ENCODE peak calls at places on chromosome 20, in four cellular contexts. X is NCI-H526 treated with DMSO at 0.1 percent for 48 hours, G is aorta, N is GF-D8. E is an unnamed sample.
A peak's percentile ranks its signal among the peaks of the same experiment; 100 is the strongest.

GRCh38 chr20:34834459-34834893 is 9.0 kb upstream of the NCOA6 start:
- DNase-seq in X (peak; percentile 78), N (no peak), G (no peak), E (no peak)

GRCh38 chr20:15895560-15896084 is 677.6 kb downstream of the KIF16B start:
- DNase-seq in X (no peak), G (no peak), N (no peak), E (no peak)

GRCh38 chr20:58479666-58480454 is 35.3 kb downstream of the APCDD1L start:
- DNase-seq in N (no peak), G (peak; percentile 51), X (no peak), E (no peak)

GRCh38 chr20:44621325-44621724 is 30.2 kb downstream of the ADA start:
- DNase-seq in G (no peak), N (no peak), X (no peak), E (no peak)

GRCh38 chr20:50646483-50646996 is 44.8 kb downstream of the RIPOR3 start:
- DNase-seq in G (no peak), N (no peak), X (no peak), E (no peak)

GRCh38 chr20:21900431-21900830 is 195.0 kb downstream of the PAX1 start:
- DNase-seq in G (no peak), X (no peak), N (no peak), E (no peak)

GRCh38 chr20:53828673-53829085 is 235.0 kb upstream of the ZNF217 start:
- DNase-seq in N (no peak), X (peak; percentile 3), G (no peak), E (peak; percentile 48)

GRCh38 chr20:4519530-4519929 is 202.2 kb upstream of the PRND start:
- DNase-seq in G (no peak), X (no peak), N (no peak), E (no peak)

GRCh38 chr20:35515949-35516645 is 13.4 kb downstream of the C20orf173 start:
- DNase-seq in N (no peak), G (no peak), X (no peak), E (no peak)

GRCh38 chr20:22495172-22495571 is 89.2 kb downstream of the FOXA2 start:
- DNase-seq in N (no peak), G (no peak), X (no peak), E (no peak)

GRCh38 chr20:58973179-58973578 is 7.9 kb upstream of the NELFCD start:
- DNase-seq in N (no peak), X (no peak), G (no peak), E (no peak)

GRCh38 chr20:50916257-50916656 is 15.0 kb downstream of the ADNP start:
- DNase-seq in G (no peak), N (no peak), X (no peak), E (no peak)

GRCh38 chr20:21322083-21322710 is 19.1 kb downstream of the XRN2 start:
- DNase-seq in N (no peak), X (no peak), G (no peak), E (no peak)

GRCh38 chr20:43731469-43731868 is 4.7 kb upstream of the GTSF1L start:
- DNase-seq in G (no peak), X (no peak), N (no peak), E (no peak)

GRCh38 chr20:63086421-63087235 is 79.9 kb upstream of the BHLHE23 start:
- DNase-seq in G (peak; percentile 70), N (no peak), X (no peak), E (no peak)

GRCh38 chr20:16562259-16562658 is 11.0 kb downstream of the KIF16B start:
- DNase-seq in G (no peak), N (no peak), X (no peak), E (no peak)

GRCh38 chr20:33604084-33604990 is 57.8 kb upstream of the C20orf144 start:
- DNase-seq in G (no peak), X (no peak), N (no peak), E (no peak)

GRCh38 chr20:9930142-9930541 is 91.3 kb upstream of the PAK5 start:
- DNase-seq in G (no peak), X (no peak), N (no peak), E (no peak)

E was measured in tibial artery.